ENCODE peak calls at places on chromosomes 13 and 19, in ten cellular contexts. E is heart left ventricle, V is BE2C, W is AG04450, H is Caco-2, G is fibroblast of mammary gland, O is Panc1, N is OCI-LY7, M is GM12865, C is heart right ventricle. P is an unnamed sample.

GRCh38 chr13:86870388-86870966 is 800.7 kb upstream of the SLITRK5 start:
- DNase-seq in O (no peak), C (no peak), M (peak; percentile 1), V (no peak), W (no peak), N (peak; percentile 37), H (no peak), G (peak; percentile 18), E (no peak), P (no peak)

GRCh38 chr19:42412223-42412622 is 15.0 kb downstream of the LIPE start:
- DNase-seq in N (no peak), H (peak; percentile 45), V (peak; percentile 81), M (no peak), C (no peak), O (no peak), G (no peak), W (no peak), E (no peak), P (peak; percentile 61)

GRCh38 chr19:2428027-2428690 is 773 bp upstream of the TIMM13 start:
- DNase-seq in H (peak; percentile 36), E (peak; percentile 65), M (no peak), W (no peak), N (no peak), O (no peak), G (peak; percentile 47), V (peak; percentile 53), C (no peak), P (peak; percentile 65)

GRCh38 chr13:79898996-79899395 is 418.0 kb downstream of the NDFIP2 start:
- DNase-seq in H (no peak), M (no peak), W (no peak), C (no peak), E (no peak), O (no peak), N (no peak), G (peak; percentile 22), V (no peak), P (no peak)

GRCh38 chr19:37564624-37565369 is 29.8 kb downstream of the ZNF571 start:
- DNase-seq in M (no peak), H (no peak), O (no peak), W (no peak), G (no peak), E (no peak), N (no peak), V (no peak), C (no peak), P (no peak)

GRCh38 chr13:113178070-113178895 is 19.8 kb downstream of the PROZ start:
- DNase-seq in M (no peak), E (no peak), H (no peak), W (peak; percentile 97), C (no peak), O (no peak), G (peak; percentile 90), V (peak; percentile 29), N (no peak), P (no peak)

GRCh38 chr13:66585669-66586203 is 644.4 kb downstream of the PCDH9 start:
- DNase-seq in H (no peak), M (no peak), N (no peak), O (no peak), C (no peak), V (no peak), E (no peak), G (no peak), W (no peak), P (no peak)

GRCh38 chr13:53098455-53098854 is 69.8 kb downstream of the OLFM4 start:
- DNase-seq in H (no peak), C (no peak), E (no peak), W (no peak), N (no peak), O (no peak), V (no peak), M (no peak), G (no peak), P (no peak)

GRCh38 chr13:113671066-113672001 is 4.3 kb downstream of the GRK1 start:
- DNase-seq in W (no peak), H (no peak), M (no peak), E (no peak), V (peak; percentile 4), C (no peak), O (no peak), G (no peak), N (no peak), P (peak; percentile 9)

GRCh38 chr13:66152596-66152995 is 1077.5 kb downstream of the PCDH9 start:
- DNase-seq in E (no peak), V (no peak), H (no peak), C (no peak), G (no peak), M (no peak), O (no peak), N (no peak), W (no peak), P (no peak)

GRCh38 chr19:17766543-17767131 is 15.4 kb downstream of the FCHO1 start:
- DNase-seq in O (no peak), H (peak; percentile 86), N (peak; percentile 90), C (peak; percentile 70), M (peak; percentile 88), G (peak; percentile 80), V (peak; percentile 48), E (peak; percentile 86), W (peak; percentile 32), P (peak; percentile 91)

GRCh38 chr19:40982594-40983101 is 8.4 kb upstream of the CYP2B6 start:
- DNase-seq in M (no peak), H (no peak), O (no peak), G (peak; percentile 23), C (no peak), V (no peak), N (no peak), E (no peak), W (no peak), P (no peak)

GRCh38 chr13:64648293-64648692 is 2581.8 kb downstream of the PCDH9 start:
- DNase-seq in V (no peak), E (no peak), H (no peak), W (no peak), M (no peak), O (no peak), G (no peak), N (no peak), C (no peak), P (no peak)

GRCh38 chr13:20359335-20359734 is 127.2 kb upstream of the GJB6 start:
- DNase-seq in V (no peak), M (no peak), E (no peak), H (no peak), O (peak; percentile 64), G (peak; percentile 100), C (no peak), N (no peak), W (peak; percentile 92), P (no peak)

GRCh38 chr13:28729541-28729940 is 10.8 kb upstream of the SLC46A3 start:
- DNase-seq in M (no peak), V (no peak), N (no peak), G (no peak), C (no peak), H (no peak), W (no peak), E (no peak), O (no peak), P (no peak)
- TF ChIP-seq CTCF in M (no peak), V (no peak), N (no peak), G (no peak), C (no peak), H (no peak), W (no peak), E (no peak), O (no peak), P (no peak)

GRCh38 chr19:58519087-58519354 is 589 bp downstream of the ZBTB45 start:
- DNase-seq in E (peak; percentile 76), M (peak; percentile 67), C (peak; percentile 68), W (no peak), O (no peak), N (peak; percentile 76), H (peak; percentile 84), V (peak; percentile 82), G (peak; percentile 71), P (peak; percentile 81)
- TF ChIP-seq CTCF in E (no peak), M (peak; percentile 48), C (peak; percentile 56), W (peak; percentile 85), O (peak; percentile 78), N (no peak), H (peak; percentile 46), V (peak; percentile 76), G (peak; percentile 72), P (no peak)

DNA sequence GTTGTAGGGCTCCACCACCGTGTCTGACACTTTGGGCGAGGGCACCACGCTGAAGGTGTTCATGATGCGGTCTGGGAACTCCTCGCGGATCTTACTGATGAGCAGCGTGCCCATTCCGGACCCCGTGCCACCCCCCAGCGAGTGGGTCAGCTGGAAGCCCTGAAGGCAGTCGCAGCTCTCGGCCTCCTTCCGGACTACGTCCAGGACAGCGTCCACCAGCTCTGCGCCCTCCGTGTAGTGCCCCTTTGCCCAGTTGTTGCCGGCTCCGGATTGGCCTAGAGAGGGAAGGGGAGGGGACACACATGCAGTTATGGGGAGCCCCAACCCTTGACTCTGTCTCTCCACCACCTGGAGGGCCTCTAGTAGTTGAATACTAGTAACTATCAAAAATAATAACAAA is 6.2 kb downstream of the TUBB4A start:
- DNase-seq in C (no peak), W (no peak), N (no peak), O (no peak), V (no peak), G (no peak), E (no peak), H (no peak), M (no peak), P (no peak)
- TF ChIP-seq CTCF in C (no peak), W (no peak), N (no peak), O (no peak), V (no peak), G (no peak), E (no peak), H (no peak), M (no peak), P (no peak)

DNA sequence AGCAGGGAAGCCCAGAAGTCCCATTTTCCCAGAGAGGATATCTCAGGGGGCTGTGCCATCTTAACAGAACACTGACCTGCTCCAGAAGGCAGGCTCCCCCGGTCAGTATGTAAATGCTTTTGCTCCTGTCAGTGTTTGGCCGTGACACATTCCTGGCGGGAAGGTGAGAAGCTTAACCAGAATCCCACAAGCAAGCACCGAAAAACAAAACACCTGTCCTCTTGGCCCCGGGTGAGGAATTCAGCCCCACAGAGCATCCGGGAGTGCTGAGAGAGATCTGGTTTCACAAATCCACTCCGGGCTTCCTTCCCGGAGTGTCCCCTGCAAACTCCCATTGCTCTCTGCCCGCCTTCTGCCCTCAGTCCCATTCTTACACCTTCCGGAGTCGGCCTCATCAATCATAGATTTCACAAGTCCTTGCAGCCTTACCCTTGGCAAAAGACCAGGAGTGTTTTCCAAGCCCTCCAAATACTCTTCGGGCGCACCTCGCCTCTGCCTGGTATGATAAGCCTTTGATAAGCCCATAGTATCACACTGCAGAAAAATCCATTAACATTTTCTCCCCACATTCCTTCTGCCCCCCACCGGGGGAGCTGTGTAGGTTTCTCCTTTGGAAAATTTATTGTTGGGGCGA is 12.2 kb downstream of the TPM4 start:
- DNase-seq in M (no peak), W (no peak), E (no peak), H (no peak), G (no peak), O (no peak), C (no peak), N (no peak), V (no peak), P (no peak)
- TF ChIP-seq CTCF in M (no peak), W (peak; percentile 39), E (no peak), H (peak; percentile 31), G (peak; percentile 11), O (no peak), C (no peak), N (peak; percentile 45), V (peak; percentile 22), P (no peak)